ENCODE peak calls at places on chromosomes 3 and 15, in seven cellular contexts. One of them, this sample, is unnamed.

GRCh38 chr15:39846108-39846507 is 63.5 kb upstream of the FSIP1 start:
- DNase-seq in suprapubic skin: no peak
- DNase-seq in OCI-LY7: no peak
- DNase-seq in AG10803: no peak
- DNase-seq in osteoblast: no peak
- DNase-seq in mucosa of descending colon: no peak
- DNase-seq in tibial artery: no peak
- DNase-seq in this sample: no peak

GRCh38 chr15:95247068-95247984 is 1016.0 kb downstream of the MCTP2 start:
- DNase-seq in suprapubic skin: no peak
- DNase-seq in OCI-LY7: no peak
- DNase-seq in AG10803: peak
- DNase-seq in osteoblast: peak
- DNase-seq in mucosa of descending colon: no peak
- DNase-seq in tibial artery: no peak
- DNase-seq in this sample: peak

GRCh38 chr15:90001062-90001682 is at the start of gene ZNF710:
- DNase-seq in suprapubic skin: peak
- DNase-seq in OCI-LY7: peak
- DNase-seq in AG10803: peak
- DNase-seq in osteoblast: peak
- DNase-seq in mucosa of descending colon: peak
- DNase-seq in tibial artery: peak
- DNase-seq in this sample: peak

GRCh38 chr15:28974142-28974541 is 88.4 kb downstream of the APBA2 start:
- DNase-seq in suprapubic skin: no peak
- DNase-seq in OCI-LY7: no peak
- DNase-seq in AG10803: no peak
- DNase-seq in osteoblast: no peak
- DNase-seq in mucosa of descending colon: no peak
- DNase-seq in tibial artery: no peak
- DNase-seq in this sample: no peak

GRCh38 chr3:109897734-109898133 is 560.4 kb upstream of the DPPA4 start:
- DNase-seq in suprapubic skin: no peak
- DNase-seq in OCI-LY7: no peak
- DNase-seq in AG10803: no peak
- DNase-seq in osteoblast: no peak
- DNase-seq in mucosa of descending colon: no peak
- DNase-seq in tibial artery: no peak
- DNase-seq in this sample: no peak

GRCh38 chr3:120168038-120168437 is 73.8 kb upstream of the GSK3B start:
- DNase-seq in suprapubic skin: no peak
- DNase-seq in OCI-LY7: no peak
- DNase-seq in AG10803: no peak
- DNase-seq in osteoblast: no peak
- DNase-seq in mucosa of descending colon: no peak
- DNase-seq in tibial artery: no peak
- DNase-seq in this sample: no peak

GRCh38 chr3:188253123-188253793 is 99.3 kb downstream of the LPP start:
- DNase-seq in suprapubic skin: no peak
- DNase-seq in OCI-LY7: no peak
- DNase-seq in AG10803: no peak
- DNase-seq in osteoblast: no peak
- DNase-seq in mucosa of descending colon: no peak
- DNase-seq in tibial artery: no peak
- DNase-seq in this sample: no peak

GRCh38 chr3:139102606-139103005 is 57.9 kb upstream of the PRR23C start:
- DNase-seq in suprapubic skin: peak
- DNase-seq in OCI-LY7: no peak
- DNase-seq in AG10803: no peak
- DNase-seq in osteoblast: no peak
- DNase-seq in mucosa of descending colon: no peak
- DNase-seq in tibial artery: no peak
- DNase-seq in this sample: no peak

GRCh38 chr15:62138124-62138523 is 27.0 kb downstream of the C2CD4B start:
- DNase-seq in suprapubic skin: no peak
- DNase-seq in OCI-LY7: no peak
- DNase-seq in AG10803: peak
- DNase-seq in osteoblast: peak
- DNase-seq in mucosa of descending colon: no peak
- DNase-seq in tibial artery: no peak
- DNase-seq in this sample: peak

GRCh38 chr15:28023422-28023821 is 75.7 kb downstream of the OCA2 start:
- DNase-seq in suprapubic skin: no peak
- DNase-seq in OCI-LY7: no peak
- DNase-seq in AG10803: no peak
- DNase-seq in osteoblast: no peak
- DNase-seq in mucosa of descending colon: no peak
- DNase-seq in tibial artery: no peak
- DNase-seq in this sample: no peak

GRCh38 chr15:35444557-35445204 is 101.3 kb downstream of the DPH6 start:
- DNase-seq in suprapubic skin: no peak
- DNase-seq in OCI-LY7: peak
- DNase-seq in AG10803: peak
- DNase-seq in osteoblast: no peak
- DNase-seq in mucosa of descending colon: peak
- DNase-seq in tibial artery: no peak
- DNase-seq in this sample: peak

GRCh38 chr3:181454451-181455027 is 257.2 kb upstream of the SOX2 start:
- DNase-seq in suprapubic skin: no peak
- DNase-seq in OCI-LY7: no peak
- DNase-seq in AG10803: no peak
- DNase-seq in osteoblast: no peak
- DNase-seq in mucosa of descending colon: no peak
- DNase-seq in tibial artery: no peak
- DNase-seq in this sample: no peak

GRCh38 chr15:92600902-92601301 is 54.7 kb downstream of the FAM174B start:
- DNase-seq in suprapubic skin: no peak
- DNase-seq in OCI-LY7: no peak
- DNase-seq in AG10803: no peak
- DNase-seq in osteoblast: no peak
- DNase-seq in mucosa of descending colon: no peak
- DNase-seq in tibial artery: no peak
- DNase-seq in this sample: no peak

GRCh38 chr15:93243573-93243972 is 154.6 kb upstream of the RGMA start:
- DNase-seq in suprapubic skin: no peak
- DNase-seq in OCI-LY7: no peak
- DNase-seq in AG10803: no peak
- DNase-seq in osteoblast: no peak
- DNase-seq in mucosa of descending colon: no peak
- DNase-seq in tibial artery: no peak
- DNase-seq in this sample: no peak

GRCh38 chr15:68290715-68291114 is 13.2 kb downstream of the FEM1B start:
- DNase-seq in suprapubic skin: no peak
- DNase-seq in OCI-LY7: no peak
- DNase-seq in AG10803: no peak
- DNase-seq in osteoblast: no peak
- DNase-seq in mucosa of descending colon: no peak
- DNase-seq in tibial artery: no peak
- DNase-seq in this sample: no peak

GRCh38 chr15:23416349-23417276 is 30.4 kb downstream of the GOLGA6L2 start:
- DNase-seq in suprapubic skin: peak
- DNase-seq in OCI-LY7: no peak
- DNase-seq in AG10803: no peak
- DNase-seq in osteoblast: no peak
- DNase-seq in mucosa of descending colon: peak
- DNase-seq in tibial artery: peak
- DNase-seq in this sample: no peak

GRCh38 chr3:166453472-166453871 is 616.2 kb upstream of the BCHE start:
- DNase-seq in suprapubic skin: no peak
- DNase-seq in OCI-LY7: no peak
- DNase-seq in AG10803: no peak
- DNase-seq in osteoblast: no peak
- DNase-seq in mucosa of descending colon: no peak
- DNase-seq in tibial artery: no peak
- DNase-seq in this sample: no peak

GRCh38 chr3:25785826-25786225 is 2.6 kb upstream of the NGLY1 start:
- DNase-seq in suprapubic skin: no peak
- DNase-seq in OCI-LY7: no peak
- DNase-seq in AG10803: no peak
- DNase-seq in osteoblast: peak
- DNase-seq in mucosa of descending colon: no peak
- DNase-seq in tibial artery: no peak
- DNase-seq in this sample: peak

GRCh38 chr3:12822725-12823373 is 18.5 kb downstream of the RPL32 start:
- DNase-seq in suprapubic skin: no peak
- DNase-seq in OCI-LY7: peak
- DNase-seq in AG10803: peak
- DNase-seq in osteoblast: no peak
- DNase-seq in mucosa of descending colon: no peak
- DNase-seq in tibial artery: no peak
- DNase-seq in this sample: peak

GRCh38 chr3:171846594-171846993 is 3.4 kb downstream of the TMEM212 start:
- DNase-seq in suprapubic skin: no peak
- DNase-seq in OCI-LY7: no peak
- DNase-seq in AG10803: peak
- DNase-seq in osteoblast: peak
- DNase-seq in mucosa of descending colon: no peak
- DNase-seq in tibial artery: no peak
- DNase-seq in this sample: peak

GRCh38 chr3:171127611-171128010 is 101.1 kb upstream of the SLC2A2 start:
- DNase-seq in suprapubic skin: no peak
- DNase-seq in OCI-LY7: no peak
- DNase-seq in AG10803: no peak
- DNase-seq in osteoblast: no peak
- DNase-seq in mucosa of descending colon: no peak
- DNase-seq in tibial artery: no peak
- DNase-seq in this sample: no peak

DNA sequence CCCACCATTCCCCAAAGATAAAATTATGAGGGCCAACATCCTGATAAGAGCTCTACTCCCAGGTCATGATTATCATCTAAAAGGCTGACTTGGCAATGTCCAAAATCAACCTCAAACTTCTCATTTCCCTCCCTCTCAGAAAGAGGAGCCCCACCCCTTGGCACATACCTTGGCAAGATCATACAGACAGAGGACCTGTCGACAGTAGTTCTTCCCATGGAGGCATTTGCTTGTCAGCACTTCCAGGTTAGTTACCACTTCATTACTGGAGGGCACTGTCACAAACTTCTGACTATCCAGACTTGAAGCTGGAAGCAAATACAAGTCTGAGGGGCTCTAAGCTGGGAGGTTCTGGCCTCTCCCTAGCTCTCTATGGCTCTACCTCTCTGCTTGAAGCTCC is 37.8 kb downstream of the EIF3J start:
- DNase-seq in suprapubic skin: no peak
- DNase-seq in OCI-LY7: no peak
- DNase-seq in AG10803: no peak
- DNase-seq in osteoblast: no peak
- DNase-seq in mucosa of descending colon: no peak
- DNase-seq in tibial artery: no peak
- DNase-seq in this sample: no peak
- TF ChIP-seq CTCF in suprapubic skin: no peak
- TF ChIP-seq CTCF in OCI-LY7: no peak
- TF ChIP-seq CTCF in AG10803: no peak
- TF ChIP-seq CTCF in osteoblast: no peak
- TF ChIP-seq CTCF in mucosa of descending colon: no peak
- TF ChIP-seq CTCF in tibial artery: no peak
- TF ChIP-seq CTCF in this sample: no peak

DNA sequence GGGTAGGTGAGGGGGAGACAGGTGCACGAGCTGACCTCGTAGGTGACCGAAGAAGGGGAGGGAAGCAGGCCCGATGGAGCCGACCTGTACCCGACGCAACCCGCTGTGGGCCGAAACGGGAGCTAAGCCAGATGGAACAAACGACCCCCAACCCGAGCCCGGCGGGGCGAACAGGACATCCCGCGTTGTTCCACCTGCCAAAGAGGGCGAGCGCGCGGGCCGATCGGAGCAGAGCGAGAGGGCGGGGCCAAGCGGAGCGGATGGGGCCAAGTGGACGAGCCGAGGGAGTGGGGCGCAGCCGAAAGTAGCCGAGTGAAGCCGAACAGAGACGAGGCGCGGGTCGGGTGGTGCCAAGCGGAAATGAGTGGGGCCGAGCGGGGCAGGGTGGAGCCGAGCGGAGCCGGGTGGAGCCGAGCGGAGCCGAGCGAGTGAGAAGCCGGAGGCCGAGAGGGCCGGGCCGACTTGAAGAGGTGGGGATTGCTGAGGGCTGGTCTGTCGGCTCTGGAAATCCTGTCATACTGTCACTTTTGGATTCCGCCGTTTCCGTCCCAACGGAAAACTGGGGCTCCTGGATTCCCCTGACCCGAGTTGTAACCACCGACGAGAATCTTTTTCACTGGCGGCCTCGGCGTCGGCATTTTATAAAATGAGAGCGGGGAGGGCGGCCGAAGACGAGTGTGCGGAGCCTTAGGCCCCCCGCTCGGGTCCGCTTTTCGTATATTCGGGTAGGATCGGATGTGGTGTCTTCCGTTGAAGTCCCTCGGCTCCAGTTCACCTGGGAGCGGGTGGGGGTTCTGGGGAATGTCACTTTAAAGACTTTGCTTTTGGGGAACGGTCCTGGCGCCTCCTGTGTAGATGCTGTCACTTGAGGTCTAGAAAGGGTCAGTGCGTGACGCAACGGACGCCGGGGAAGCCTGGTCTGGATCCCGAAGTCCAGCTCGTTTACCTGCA is 15.6 kb upstream of the WNT7A start:
- DNase-seq in suprapubic skin: peak
- DNase-seq in OCI-LY7: peak
- DNase-seq in AG10803: peak
- DNase-seq in osteoblast: peak
- DNase-seq in mucosa of descending colon: peak
- DNase-seq in tibial artery: peak
- DNase-seq in this sample: peak
- H3K4me3 ChIP-seq in suprapubic skin: peak
- H3K4me3 ChIP-seq in OCI-LY7: peak
- H3K4me3 ChIP-seq in AG10803: peak
- H3K4me3 ChIP-seq in osteoblast: peak
- H3K4me3 ChIP-seq in mucosa of descending colon: peak
- H3K4me3 ChIP-seq in tibial artery: peak
- H3K4me3 ChIP-seq in this sample: peak

GRCh38 chr3:57597240-57597972 is at the start of gene ARF4:
- DNase-seq in suprapubic skin: peak
- DNase-seq in OCI-LY7: peak
- DNase-seq in AG10803: peak
- DNase-seq in osteoblast: peak
- DNase-seq in mucosa of descending colon: peak
- DNase-seq in tibial artery: peak
- DNase-seq in this sample: peak
- TF ChIP-seq CTCF in suprapubic skin: no peak
- TF ChIP-seq CTCF in OCI-LY7: peak
- TF ChIP-seq CTCF in AG10803: peak
- TF ChIP-seq CTCF in osteoblast: no peak
- TF ChIP-seq CTCF in mucosa of descending colon: peak
- TF ChIP-seq CTCF in tibial artery: peak
- TF ChIP-seq CTCF in this sample: no peak

GRCh38 chr15:78761020-78761419 is 50.2 kb downstream of the ADAMTS7 start:
- DNase-seq in suprapubic skin: peak
- DNase-seq in OCI-LY7: no peak
- DNase-seq in AG10803: no peak
- DNase-seq in osteoblast: peak
- DNase-seq in mucosa of descending colon: no peak
- DNase-seq in tibial artery: no peak
- DNase-seq in this sample: no peak
- H3K4me3 ChIP-seq in suprapubic skin: no peak
- H3K4me3 ChIP-seq in OCI-LY7: peak
- H3K4me3 ChIP-seq in AG10803: no peak
- H3K4me3 ChIP-seq in osteoblast: no peak
- H3K4me3 ChIP-seq in mucosa of descending colon: no peak
- H3K4me3 ChIP-seq in tibial artery: no peak
- H3K4me3 ChIP-seq in this sample: no peak

GRCh38 chr15:66477011-66477410 is 20.6 kb downstream of the SNAPC5 start:
- DNase-seq in suprapubic skin: no peak
- DNase-seq in OCI-LY7: no peak
- DNase-seq in AG10803: no peak
- DNase-seq in osteoblast: no peak
- DNase-seq in mucosa of descending colon: no peak
- DNase-seq in tibial artery: no peak
- DNase-seq in this sample: no peak
- TF ChIP-seq CTCF in suprapubic skin: no peak
- TF ChIP-seq CTCF in OCI-LY7: no peak
- TF ChIP-seq CTCF in AG10803: no peak
- TF ChIP-seq CTCF in osteoblast: no peak
- TF ChIP-seq CTCF in mucosa of descending colon: no peak
- TF ChIP-seq CTCF in tibial artery: no peak
- TF ChIP-seq CTCF in this sample: no peak